ENCODE peak calls at places on chromosomes 12 and 14, in four cellular contexts. V, M, G and N are unnamed samples. For H3K9me3, the result is how much of the 10 kb centered on the place peaks cover.

GRCh38 chr14:76810953-76811400 is 1.7 kb downstream of the ANGEL1 start:
- DNase-seq in M (peak), G (peak), V (peak), N (no peak)

GRCh38 chr14:57391609-57392195 is 1.3 kb downstream of the NAA30 start:
- DNase-seq in G (peak), M (no peak), V (no peak), N (no peak)

GRCh38 chr14:42665083-42665482 is 1058.4 kb downstream of the LRFN5 start:
- DNase-seq in M (no peak), V (no peak), G (no peak), N (no peak)

GRCh38 chr12:120010661-120011230 is 21.7 kb downstream of the BICDL1 start:
- DNase-seq in V (no peak), M (no peak), G (no peak), N (no peak)

GRCh38 chr12:96427269-96427729 is 27.1 kb upstream of the CDK17 start:
- DNase-seq in M (peak), V (peak), G (no peak), N (peak)

GRCh38 chr12:49885663-49886461 is 17.8 kb downstream of the FAIM2 start:
- DNase-seq in V (peak), G (no peak), M (no peak), N (no peak)

GRCh38 chr12:86230516-86231146 is 25.6 kb downstream of the MGAT4C start:
- DNase-seq in M (no peak), G (no peak), V (no peak), N (peak)

GRCh38 chr14:68910540-68910939 is 68.6 kb downstream of the ACTN1 start:
- DNase-seq in M (no peak), G (no peak), V (no peak), N (no peak)

GRCh38 chr12:85445060-85445938 is 165.3 kb downstream of the ALX1 start:
- DNase-seq in G (no peak), M (no peak), V (no peak), N (no peak)

GRCh38 chr12:3275171-3276041 is 198.2 kb downstream of the TSPAN9 start:
- DNase-seq in V (peak), M (peak), G (peak), N (peak)

GRCh38 chr14:24609667-24610344 is at the start of gene GZMH:
- DNase-seq in M (no peak), G (no peak), V (no peak), N (no peak)

GRCh38 chr12:15620726-15621125 is 168.5 kb downstream of the EPS8 start:
- DNase-seq in M (no peak), V (no peak), G (no peak), N (no peak)

GRCh38 chr14:99875421-99875820 is 82.2 kb downstream of the EML1 start:
- DNase-seq in G (no peak), M (no peak), V (no peak), N (no peak)

GRCh38 chr12:66964629-66965028 is 285.8 kb upstream of the GRIP1 start:
- DNase-seq in G (no peak), V (no peak), M (no peak), N (no peak)

GRCh38 chr14:89444044-89444443 is 27.0 kb upstream of the FOXN3 start:
- DNase-seq in V (no peak), G (no peak), M (no peak), N (no peak)

GRCh38 chr12:30110970-30111586 is 327.3 kb upstream of the TMTC1 start:
- DNase-seq in V (no peak), G (no peak), M (no peak), N (no peak)

GRCh38 chr12:51937941-51938340 is 13.6 kb upstream of the ACVR1B start:
- DNase-seq in V (no peak), G (no peak), M (no peak), N (no peak)

GRCh38 chr14:51014625-51015024 is 70.3 kb upstream of the PYGL start:
- DNase-seq in M (no peak), G (no peak), V (no peak), N (no peak)

GRCh38 chr12:68745376-68745903 is 536 bp upstream of the SLC35E3 start:
- DNase-seq in V (no peak), M (no peak), G (no peak), N (no peak)

GRCh38 chr12:43428088-43428600 is 123.9 kb downstream of the ADAMTS20 start:
- DNase-seq in M (no peak), G (no peak), V (no peak), N (no peak)

GRCh38 chr14:103613517-103613916 is 15.5 kb upstream of the KLC1 start:
- DNase-seq in G (no peak), M (no peak), V (peak), N (no peak)
- TF ChIP-seq TCF7L2 in G (no peak), M (no peak), V (no peak), N (no peak)

GRCh38 chr12:54711664-54712063 is 63.5 kb upstream of the DCD start:
- DNase-seq in M (no peak), V (no peak), G (no peak), N (no peak)
- H3K9me3 ChIP-seq in M (under half), V (under half), G (under half), N (under half)

GRCh38 chr12:1041478-1041877 is 50.5 kb downstream of the ERC1 start:
- DNase-seq in V (no peak), G (no peak), M (no peak), N (no peak)
- TF ChIP-seq SIN3A in V (no peak), G (no peak), M (no peak), N (no peak)

GRCh38 chr12:130439250-130439649 is 101.6 kb downstream of the PIWIL1 start:
- DNase-seq in G (no peak), V (no peak), M (no peak), N (no peak)
- TF ChIP-seq TCF7L2 in G (no peak), V (no peak), M (no peak), N (no peak)

GRCh38 chr14:105974902-105975301 is 448.5 kb downstream of the TMEM121 start:
- DNase-seq in M (peak), V (peak), G (peak), N (no peak)
- H3K9me3 ChIP-seq in M (under half), V (under half), G (under half), N (under half)

GRCh38 chr12:48122065-48122834 is 3.1 kb downstream of the PFKM start:
- DNase-seq in G (peak), V (no peak), M (no peak), N (no peak)
- TF ChIP-seq SIN3A in G (no peak), V (no peak), M (no peak), N (no peak)

DNA sequence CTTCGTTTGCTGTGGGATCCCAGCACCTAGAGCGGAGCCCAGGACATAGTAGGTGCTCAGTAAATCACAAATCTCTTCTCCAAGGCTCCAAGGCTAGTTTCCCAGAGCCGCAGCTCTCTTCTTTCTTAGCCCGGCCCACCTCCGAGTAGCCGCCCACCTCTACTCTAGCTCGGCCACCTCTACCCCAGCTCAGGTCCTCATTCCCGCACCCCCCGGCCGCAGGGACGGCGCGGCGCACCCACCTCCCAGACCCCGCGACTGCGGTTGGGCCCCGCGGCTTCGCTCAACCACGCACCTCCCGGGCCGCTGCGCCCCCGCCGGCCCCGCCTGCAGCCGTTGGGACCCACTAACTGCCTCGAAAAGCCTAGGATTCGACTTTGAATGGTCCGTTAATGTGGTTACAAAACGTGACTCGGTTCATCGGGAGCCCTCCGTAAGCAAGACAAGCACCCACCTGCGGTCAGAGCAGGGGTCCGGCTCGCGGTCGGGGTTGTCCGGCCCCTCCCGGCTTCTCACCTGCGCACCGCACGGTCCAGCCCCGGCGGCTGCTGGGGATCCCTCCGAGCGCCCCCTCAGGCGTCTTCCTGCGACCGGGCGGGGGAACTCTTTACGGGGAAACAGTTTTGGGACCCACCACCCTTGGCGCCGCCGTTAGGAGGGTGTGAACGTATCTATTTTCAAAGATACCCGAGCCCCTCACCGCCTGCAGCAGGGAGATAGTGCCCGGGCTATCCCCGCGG is at the start of gene SLC2A14:
- DNase-seq in M (no peak), V (no peak), G (peak), N (no peak)
- TF ChIP-seq TCF7L2 in M (no peak), V (no peak), G (no peak), N (no peak)

DNA sequence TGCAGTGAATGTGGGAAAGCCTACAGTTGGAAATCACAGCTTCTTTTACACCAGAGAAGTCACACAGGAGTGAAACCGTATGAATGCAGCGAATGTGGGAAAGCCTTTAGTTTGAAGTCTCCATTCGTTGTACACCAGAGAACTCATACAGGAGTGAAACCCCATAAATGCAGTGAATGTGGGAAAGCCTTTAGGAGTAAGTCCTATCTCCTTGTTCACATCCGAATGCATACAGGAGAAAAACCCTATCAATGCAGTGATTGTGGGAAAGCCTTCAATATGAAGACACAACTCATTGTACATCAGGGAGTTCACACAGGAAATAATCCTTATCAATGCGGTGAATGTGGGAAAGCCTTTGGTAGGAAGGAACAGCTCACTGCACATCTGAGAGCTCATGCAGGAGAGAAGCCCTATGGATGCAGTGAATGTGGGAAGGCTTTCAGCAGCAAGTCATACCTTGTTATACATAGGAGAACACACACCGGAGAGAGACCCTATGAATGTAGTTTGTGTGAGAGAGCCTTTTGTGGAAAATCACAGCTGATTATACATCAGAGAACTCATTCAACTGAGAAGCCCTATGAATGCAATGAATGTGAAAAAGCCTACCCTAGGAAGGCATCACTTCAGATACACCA is 24.6 kb downstream of the ZNF26 start:
- DNase-seq in G (no peak), M (no peak), V (no peak), N (no peak)
- H3K9me3 ChIP-seq in G (under half), M (under half), V (half or more), N (half or more)

GRCh38 chr12:116002890-116003536 is 274.5 kb downstream of the MED13L start:
- DNase-seq in V (no peak), G (no peak), M (no peak), N (no peak)

GRCh38 chr12:115999582-115999981 is 277.9 kb downstream of the MED13L start:
- DNase-seq in G (no peak), V (no peak), M (no peak), N (no peak)

GRCh38 chr12:115998119-115998633 is 279.3 kb downstream of the MED13L start:
- DNase-seq in G (peak), M (peak), V (peak), N (peak)

GRCh38 chr12:116000252-116000651 is 277.2 kb downstream of the MED13L start:
- DNase-seq in M (no peak), V (no peak), G (no peak), N (no peak)

DNA sequence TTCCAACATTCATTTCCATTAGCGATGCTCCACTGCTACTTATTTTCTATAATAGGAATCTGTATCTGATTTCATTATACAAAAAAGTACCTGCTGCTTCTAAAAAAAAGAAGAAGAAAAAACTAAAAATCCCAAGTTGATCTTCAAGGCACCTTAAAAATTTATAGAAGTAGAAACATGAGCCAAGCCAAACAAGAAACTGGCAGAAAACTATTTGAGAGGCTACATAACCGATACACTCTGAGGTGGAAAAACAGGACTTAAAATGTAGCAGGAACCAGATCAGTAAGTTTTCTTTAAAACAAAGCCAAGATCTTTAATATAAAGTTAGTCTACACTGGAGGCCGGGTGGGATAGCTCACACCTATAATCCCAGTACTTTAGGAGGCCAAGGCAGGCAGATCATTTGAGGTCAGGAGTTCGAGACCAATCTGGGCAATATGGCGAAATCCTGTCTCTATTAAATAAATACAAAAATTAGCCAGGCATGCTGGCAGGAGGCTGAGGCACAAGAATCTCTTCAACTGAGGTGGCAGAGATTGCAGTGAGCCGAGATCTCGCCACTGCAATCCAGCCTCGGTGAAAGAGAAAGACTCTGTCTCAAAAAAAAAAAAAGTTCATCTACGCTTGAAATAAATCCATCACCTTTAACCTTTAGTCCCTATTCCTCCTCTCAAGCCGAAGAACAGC is 278.6 kb downstream of the MED13L start:
- DNase-seq in V (no peak), M (no peak), G (no peak), N (no peak)
- TF ChIP-seq SIN3A in V (no peak), M (no peak), G (no peak), N (no peak)

GRCh38 chr12:57135487-57135886 is 7.2 kb downstream of the LRP1 start:
- DNase-seq in M (no peak), G (no peak), V (no peak), N (no peak)
- TF ChIP-seq TCF7L2 in M (no peak), G (no peak), V (no peak), N (no peak)